ENCODE peak calls at places on chromosome 2, in eight cellular contexts. S is A172; U is Panc1; Q is stimulated activated CD8-positive, alpha-beta memory T cell treated with anti-CD3 and anti-CD28 coated beads, Interleukin-12 subunit alpha, Interleukin-12 subunit beta, amount 100 ng/mL, for 1 hour; X is NCI-H1105 treated with DMSO at 0.1 percent for 48 hours; C is HTR-8/SVneo; L is brain microvascular endothelial cell; A is nucleus accumbens. G is an unnamed sample.
A peak's percentile ranks its signal among the peaks of the same experiment; 100 is the strongest.

GRCh38 chr2:138010890-138011289 is 46.6 kb downstream of the HNMT start:
- DNase-seq in S (no peak), U (no peak), Q (no peak), X (peak; percentile 42), C (no peak), L (no peak), A (no peak), G (no peak)

GRCh38 chr2:25032094-25032493 is 9.8 kb upstream of the EFR3B start:
- DNase-seq in S (no peak), U (no peak), Q (no peak), X (no peak), C (no peak), L (peak; percentile 3), A (no peak), G (no peak)

GRCh38 chr2:231642631-231643493 is 50.2 kb downstream of the TEX44 start:
- DNase-seq in S (peak; percentile 99), U (peak; percentile 88), Q (peak; percentile 39), X (no peak), C (peak; percentile 98), L (peak; percentile 90), A (no peak), G (peak; percentile 33)

GRCh38 chr2:212364106-212364505 is 174.5 kb downstream of the ERBB4 start:
- DNase-seq in S (no peak), U (no peak), Q (no peak), X (no peak), C (no peak), L (no peak), A (no peak), G (no peak)

GRCh38 chr2:206274434-206275273 is at the start of gene ZDBF2:
- DNase-seq in S (peak; percentile 37), U (no peak), Q (peak; percentile 4), X (peak; percentile 60), C (peak; percentile 67), L (peak; percentile 48), A (no peak), G (peak; percentile 53)

GRCh38 chr2:240393831-240394410 is 41.5 kb upstream of the GPC1 start:
- DNase-seq in S (no peak), U (no peak), Q (no peak), X (no peak), C (no peak), L (peak; percentile 70), A (no peak), G (no peak)

GRCh38 chr2:82013641-82014040 is 1709.1 kb upstream of the LRRTM1 start:
- DNase-seq in S (no peak), U (no peak), Q (no peak), X (no peak), C (no peak), L (no peak), A (no peak), G (no peak)

GRCh38 chr2:216807861-216808272 is 52.0 kb downstream of the TNP1 start:
- DNase-seq in S (no peak), U (no peak), Q (no peak), X (no peak), C (no peak), L (peak; percentile 24), A (no peak), G (no peak)

GRCh38 chr2:37350034-37350433 is 5.6 kb downstream of the QPCT start:
- DNase-seq in S (no peak), U (no peak), Q (no peak), X (peak; percentile 61), C (no peak), L (no peak), A (no peak), G (peak; percentile 54)

GRCh38 chr2:147792966-147793617 is 51.7 kb upstream of the ACVR2A start:
- DNase-seq in S (peak; percentile 55), U (no peak), Q (no peak), X (no peak), C (peak; percentile 41), L (peak; percentile 15), A (no peak), G (no peak)

GRCh38 chr2:219369447-219369861 is 18.3 kb downstream of the DNPEP start:
- DNase-seq in S (peak; percentile 14), U (no peak), Q (no peak), X (peak; percentile 29), C (no peak), L (peak; percentile 56), A (no peak), G (no peak)

G was measured in naive B cell.